ENCODE peak calls at places on chromosomes 6 and 20, in five cellular contexts. One of them, this sample, is unnamed.

GRCh38 chr6:33205172-33206026 is 944 bp downstream of the HSD17B8 start:
- DNase-seq in A549: peak
- DNase-seq in GM12878: no peak
- DNase-seq in K562: peak
- DNase-seq in H1: no peak
- DNase-seq in this sample: no peak

GRCh38 chr20:1577906-1578305 is 20.4 kb upstream of the SIRPD start:
- DNase-seq in A549: no peak
- DNase-seq in GM12878: no peak
- DNase-seq in K562: no peak
- DNase-seq in H1: no peak
- DNase-seq in this sample: no peak

GRCh38 chr6:150673720-150674361 is 74.2 kb downstream of the PLEKHG1 start:
- DNase-seq in A549: no peak
- DNase-seq in GM12878: no peak
- DNase-seq in K562: no peak
- DNase-seq in H1: no peak
- DNase-seq in this sample: no peak

GRCh38 chr6:108581237-108581931 is 20.7 kb downstream of the FOXO3 start:
- DNase-seq in A549: no peak
- DNase-seq in GM12878: no peak
- DNase-seq in K562: no peak
- DNase-seq in H1: no peak
- DNase-seq in this sample: no peak

GRCh38 chr20:36742558-36742957 is 3.3 kb downstream of the NDRG3 start:
- DNase-seq in A549: no peak
- DNase-seq in GM12878: no peak
- DNase-seq in K562: no peak
- DNase-seq in H1: no peak
- DNase-seq in this sample: no peak

GRCh38 chr6:35305117-35305516 is 7.5 kb downstream of the DEF6 start:
- DNase-seq in A549: peak
- DNase-seq in GM12878: no peak
- DNase-seq in K562: no peak
- DNase-seq in H1: no peak
- DNase-seq in this sample: no peak

GRCh38 chr6:125116170-125116569 is 37.4 kb upstream of the TPD52L1 start:
- DNase-seq in A549: no peak
- DNase-seq in GM12878: no peak
- DNase-seq in K562: no peak
- DNase-seq in H1: no peak
- DNase-seq in this sample: no peak

GRCh38 chr20:51382986-51383821 is 159.3 kb downstream of the NFATC2 start:
- DNase-seq in A549: no peak
- DNase-seq in GM12878: no peak
- DNase-seq in K562: no peak
- DNase-seq in H1: no peak
- DNase-seq in this sample: no peak

GRCh38 chr6:35202066-35202546 is 11.7 kb upstream of the SCUBE3 start:
- DNase-seq in A549: no peak
- DNase-seq in GM12878: no peak
- DNase-seq in K562: no peak
- DNase-seq in H1: no peak
- DNase-seq in this sample: no peak

GRCh38 chr6:157143171-157143884 is 180.0 kb downstream of the TMEM242 start:
- DNase-seq in A549: no peak
- DNase-seq in GM12878: no peak
- DNase-seq in K562: no peak
- DNase-seq in H1: no peak
- DNase-seq in this sample: no peak

GRCh38 chr6:162151050-162151658 is 576.4 kb downstream of the PRKN start:
- DNase-seq in A549: no peak
- DNase-seq in GM12878: no peak
- DNase-seq in K562: no peak
- DNase-seq in H1: no peak
- DNase-seq in this sample: no peak

GRCh38 chr20:43189614-43190331 is at the start of gene PTPRT:
- DNase-seq in A549: no peak
- DNase-seq in GM12878: no peak
- DNase-seq in K562: no peak
- DNase-seq in H1: peak
- DNase-seq in this sample: no peak

GRCh38 chr6:136600818-136601217 is 50.6 kb upstream of the MAP7 start:
- DNase-seq in A549: no peak
- DNase-seq in GM12878: no peak
- DNase-seq in K562: no peak
- DNase-seq in H1: no peak
- DNase-seq in this sample: no peak

GRCh38 chr6:13278184-13278583 is 50.2 kb downstream of the TBC1D7 start:
- DNase-seq in A549: no peak
- DNase-seq in GM12878: no peak
- DNase-seq in K562: no peak
- DNase-seq in H1: peak
- DNase-seq in this sample: no peak

GRCh38 chr6:90098025-90098474 is 198.6 kb downstream of the BACH2 start:
- DNase-seq in A549: no peak
- DNase-seq in GM12878: no peak
- DNase-seq in K562: no peak
- DNase-seq in H1: no peak
- DNase-seq in this sample: no peak

GRCh38 chr6:121886223-121886830 is 450.9 kb downstream of the GJA1 start:
- DNase-seq in A549: no peak
- DNase-seq in GM12878: no peak
- DNase-seq in K562: no peak
- DNase-seq in H1: no peak
- DNase-seq in this sample: no peak

GRCh38 chr6:63558270-63558669 is 14.0 kb upstream of the LOC128125822 start:
- DNase-seq in A549: no peak
- DNase-seq in GM12878: no peak
- DNase-seq in K562: no peak
- DNase-seq in H1: no peak
- DNase-seq in this sample: no peak

DNA sequence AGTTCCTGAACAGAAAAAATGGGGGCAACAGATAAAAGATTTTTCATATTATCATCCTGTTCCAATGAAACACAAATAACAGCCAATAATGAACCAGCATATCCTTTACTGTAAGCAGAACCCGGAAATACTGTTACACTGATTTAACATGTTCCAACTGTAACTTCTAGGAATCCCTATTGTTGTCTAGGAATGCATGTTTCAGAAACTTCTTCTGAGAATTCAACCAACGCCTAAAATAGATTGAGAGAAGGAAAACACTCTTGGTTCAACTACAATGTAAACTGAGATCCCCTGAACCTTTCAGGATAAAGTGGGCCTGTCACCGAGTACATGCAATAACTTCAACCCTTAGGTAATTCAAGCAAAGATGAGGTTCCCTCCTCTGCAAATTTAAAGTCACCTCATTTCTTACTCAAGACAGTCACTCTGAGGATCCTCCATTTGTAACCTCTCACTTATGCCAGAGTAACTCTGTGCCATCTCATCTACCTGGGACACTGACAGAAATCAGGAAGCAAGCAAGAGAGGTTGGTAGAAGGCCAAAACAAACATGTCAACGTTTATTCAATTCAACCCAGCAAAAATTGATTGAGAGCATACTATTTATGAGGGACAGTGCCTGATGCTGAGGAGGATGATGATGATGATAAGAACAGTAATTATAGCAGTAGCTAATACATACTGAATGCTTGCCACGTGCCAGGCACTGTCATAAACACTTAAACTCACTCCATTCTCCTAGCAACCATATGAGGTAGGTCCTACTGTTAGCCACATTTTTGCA is 14.1 kb downstream of the UBE3D start:
- DNase-seq in A549: no peak
- DNase-seq in GM12878: no peak
- DNase-seq in K562: no peak
- DNase-seq in H1: no peak
- DNase-seq in this sample: no peak
- TF ChIP-seq KDM1A in A549: no peak
- TF ChIP-seq KDM1A in GM12878: no peak
- TF ChIP-seq KDM1A in K562: no peak
- TF ChIP-seq KDM1A in H1: no peak
- TF ChIP-seq KDM1A in this sample: no peak

GRCh38 chr6:146785001-146785585 is 186.3 kb downstream of the ADGB start:
- DNase-seq in A549: peak
- DNase-seq in GM12878: no peak
- DNase-seq in K562: peak
- DNase-seq in H1: no peak
- DNase-seq in this sample: peak
- TF ChIP-seq KDM1A in A549: no peak
- TF ChIP-seq KDM1A in GM12878: no peak
- TF ChIP-seq KDM1A in K562: no peak
- TF ChIP-seq KDM1A in H1: no peak
- TF ChIP-seq KDM1A in this sample: no peak

DNA sequence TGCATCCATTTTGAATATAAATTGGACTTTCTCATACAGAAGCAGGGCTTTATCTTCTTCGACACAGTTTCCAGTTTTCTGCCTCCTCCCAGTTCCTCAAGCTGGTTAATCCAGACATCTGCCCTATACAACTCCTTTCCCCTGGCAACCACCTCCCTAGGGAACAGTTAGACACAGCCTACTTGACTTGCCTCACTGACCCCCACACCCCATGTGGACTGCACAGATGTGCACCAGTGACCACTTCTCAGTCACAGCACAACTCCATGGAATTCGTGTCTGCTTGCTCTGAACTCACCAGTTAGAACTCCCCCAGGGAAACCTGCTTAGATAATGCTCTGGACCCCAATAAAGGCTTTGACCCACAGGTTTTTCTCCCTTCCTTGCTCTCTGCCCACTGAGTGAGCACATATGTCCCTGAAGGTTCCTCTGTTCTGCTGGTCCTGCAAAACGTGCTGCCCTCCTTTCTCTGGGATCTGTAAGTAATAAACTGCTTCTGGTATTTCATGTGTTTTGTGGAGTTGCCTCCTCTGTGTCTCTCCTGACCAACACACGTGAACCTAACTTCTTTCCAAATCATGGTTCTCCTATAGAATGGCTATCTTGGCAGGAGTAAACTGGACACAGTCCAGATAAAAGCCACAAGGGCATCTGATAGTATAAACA is 351.2 kb downstream of the CD83 start:
- DNase-seq in A549: no peak
- DNase-seq in GM12878: no peak
- DNase-seq in K562: no peak
- DNase-seq in H1: peak
- DNase-seq in this sample: no peak
- TF ChIP-seq KDM1A in A549: no peak
- TF ChIP-seq KDM1A in GM12878: no peak
- TF ChIP-seq KDM1A in K562: no peak
- TF ChIP-seq KDM1A in H1: no peak
- TF ChIP-seq KDM1A in this sample: no peak

GRCh38 chr6:50600280-50600679 is 113.0 kb upstream of the TFAP2D start:
- DNase-seq in A549: no peak
- DNase-seq in GM12878: no peak
- DNase-seq in K562: no peak
- DNase-seq in H1: no peak
- DNase-seq in this sample: no peak

DNA sequence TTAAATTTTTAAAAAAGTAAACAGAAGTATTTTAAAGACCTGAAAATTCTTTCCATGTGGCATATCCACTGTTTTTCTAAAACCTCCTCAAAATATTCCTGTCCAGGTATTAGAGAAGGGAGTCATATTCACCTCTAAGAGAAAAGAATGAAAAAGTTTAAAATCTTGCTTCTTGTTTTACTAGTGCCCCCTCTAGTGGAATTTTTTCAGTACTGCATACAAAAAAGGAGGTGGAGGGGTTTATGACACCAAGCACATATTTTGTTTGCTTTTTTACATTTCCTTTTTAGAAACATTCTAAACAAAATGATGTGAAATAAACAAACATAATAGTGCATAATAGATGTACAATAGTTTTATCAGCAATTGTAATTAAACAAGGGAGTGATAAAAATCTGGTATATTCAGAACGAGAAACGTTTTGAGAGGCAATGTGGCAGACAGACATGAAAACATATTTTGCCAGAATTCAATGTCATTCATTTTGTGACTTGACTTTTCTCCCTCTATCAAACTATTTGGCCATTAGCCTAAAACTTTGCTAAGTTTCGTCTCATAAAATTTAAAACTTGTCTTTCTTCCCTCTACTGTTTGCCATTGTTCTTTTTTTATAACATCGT is 111.0 kb upstream of the TFAP2D start:
- DNase-seq in A549: peak
- DNase-seq in GM12878: no peak
- DNase-seq in K562: peak
- DNase-seq in H1: no peak
- DNase-seq in this sample: peak
- TF ChIP-seq KDM1A in A549: no peak
- TF ChIP-seq KDM1A in GM12878: no peak
- TF ChIP-seq KDM1A in K562: no peak
- TF ChIP-seq KDM1A in H1: no peak
- TF ChIP-seq KDM1A in this sample: no peak

GRCh38 chr20:53829706-53830521 is 236.3 kb upstream of the ZNF217 start:
- DNase-seq in A549: peak
- DNase-seq in GM12878: no peak
- DNase-seq in K562: peak
- DNase-seq in H1: no peak
- DNase-seq in this sample: peak
- TF ChIP-seq KDM1A in A549: no peak
- TF ChIP-seq KDM1A in GM12878: no peak
- TF ChIP-seq KDM1A in K562: no peak
- TF ChIP-seq KDM1A in H1: no peak
- TF ChIP-seq KDM1A in this sample: no peak

This sample was measured in HepG2.